ENCODE peak calls at places on chromosomes 6 and 20, in four cellular contexts. Z, T, E and S are unnamed samples.
A peak's percentile ranks its signal among the peaks of the same experiment; 100 is the strongest.

GRCh38 chr6:81808834-81809598 is 56.5 kb upstream of the TENT5A start:
- DNase-seq in Z (no peak), E (no peak), T (no peak), S (no peak)

GRCh38 chr6:3766219-3766618 is 14.7 kb upstream of the PXDC1 start:
- DNase-seq in E (no peak), Z (no peak), T (no peak), S (no peak)

GRCh38 chr6:31740397-31741223 is 805 bp downstream of the MSH5 start:
- DNase-seq in Z (peak; percentile 49), T (no peak), E (peak; percentile 60), S (no peak)

GRCh38 chr6:14354919-14355572 is 237.5 kb downstream of the CD83 start:
- DNase-seq in T (no peak), Z (no peak), E (peak; percentile 32), S (no peak)

GRCh38 chr6:33163540-33163939 is 28.7 kb downstream of the COL11A2 start:
- DNase-seq in T (no peak), E (no peak), Z (no peak), S (no peak)

GRCh38 chr6:87706187-87706966 is 4.3 kb upstream of the AKIRIN2 start:
- DNase-seq in Z (no peak), E (no peak), T (no peak), S (no peak)

GRCh38 chr20:63273635-63274380 is 1.2 kb downstream of the ARFGAP1 start:
- DNase-seq in E (no peak), T (no peak), Z (no peak), S (no peak)

GRCh38 chr6:30075094-30075986 is at the start of gene RNF39:
- DNase-seq in T (no peak), Z (no peak), E (peak; percentile 42), S (no peak)

GRCh38 chr6:119280586-119281163 is 68.9 kb downstream of the MAN1A1 start:
- DNase-seq in E (no peak), Z (no peak), T (no peak), S (no peak)

GRCh38 chr20:45911486-45912343 is at the start of gene PLTP:
- DNase-seq in T (no peak), E (peak; percentile 60), Z (no peak), S (peak; percentile 31)

GRCh38 chr6:47132724-47133123 is 90.6 kb upstream of the ADGRF1 start:
- DNase-seq in Z (peak; percentile 39), T (no peak), E (no peak), S (no peak)

GRCh38 chr6:41712651-41713103 is 22.7 kb downstream of the TFEB start:
- DNase-seq in Z (no peak), T (no peak), E (no peak), S (no peak)

GRCh38 chr6:161415302-161415855 is 141.5 kb upstream of the AGPAT4 start:
- DNase-seq in Z (no peak), E (no peak), T (no peak), S (no peak)

GRCh38 chr6:43992783-43993505 is 134.3 kb downstream of the MRPL14 start:
- DNase-seq in E (no peak), Z (no peak), T (no peak), S (no peak)